ENCODE peak calls at places on chromosome 11, in ten cellular contexts. O is heart right ventricle, Q is K562, G is AG04450, C is tibial nerve, A is fibroblast of mammary gland, B is astrocyte of the spinal cord, T is foreskin fibroblast, Y is mammary epithelial cell, E is colonic mucosa. S is an unnamed sample.

GRCh38 chr11:19670030-19670761 is 42.4 kb upstream of the NAV2 start:
- DNase-seq in G (no peak), C (no peak), E (peak), Y (peak), T (peak), Q (no peak), B (peak), O (no peak), A (peak), S (no peak)

GRCh38 chr11:8699903-8700302 is 17.3 kb downstream of the RPL27A start:
- DNase-seq in Y (peak), E (no peak), B (peak), O (peak), T (peak), Q (no peak), G (no peak), C (no peak), A (peak), S (no peak)

GRCh38 chr11:66144000-66144678 is 74.1 kb downstream of the PACS1 start:
- DNase-seq in O (no peak), E (no peak), Q (no peak), T (no peak), B (no peak), A (no peak), C (no peak), G (no peak), Y (no peak), S (no peak)

GRCh38 chr11:101456812-101457211 is 127.0 kb downstream of the TRPC6 start:
- DNase-seq in G (no peak), T (peak), Q (no peak), O (no peak), Y (no peak), B (peak), A (peak), E (no peak), C (no peak), S (no peak)

GRCh38 chr11:119797137-119797611 is 68.2 kb upstream of the NECTIN1 start:
- DNase-seq in B (no peak), Y (no peak), E (no peak), A (no peak), O (no peak), T (no peak), C (no peak), G (no peak), Q (no peak), S (no peak)

GRCh38 chr11:132453411-132453810 is 1078.9 kb downstream of the OPCML start:
- DNase-seq in Q (no peak), Y (no peak), G (no peak), B (no peak), C (no peak), T (no peak), A (no peak), O (no peak), E (no peak), S (no peak)

GRCh38 chr11:130817608-130817944 is 98.7 kb downstream of the SNX19 start:
- DNase-seq in C (peak), Q (no peak), E (no peak), O (no peak), A (peak), T (peak), B (peak), G (peak), Y (peak), S (peak)

GRCh38 chr11:101446726-101447125 is 137.1 kb downstream of the TRPC6 start:
- DNase-seq in O (no peak), Y (no peak), E (no peak), A (no peak), B (no peak), Q (no peak), G (no peak), C (no peak), T (peak), S (no peak)

GRCh38 chr11:35725880-35726279 is 63.3 kb downstream of the TRIM44 start:
- DNase-seq in G (peak), E (no peak), B (peak), C (peak), T (peak), Q (no peak), O (no peak), A (peak), Y (peak), S (peak)

GRCh38 chr11:112965601-112966125 is 4.4 kb downstream of the NCAM1 start:
- DNase-seq in Y (no peak), T (no peak), C (no peak), O (no peak), Q (no peak), B (no peak), E (no peak), A (no peak), G (no peak), S (no peak)

GRCh38 chr11:18253222-18253621 is 4.8 kb upstream of the SAA2 start:
- DNase-seq in G (no peak), C (no peak), E (no peak), O (no peak), B (no peak), A (no peak), Q (no peak), Y (peak), T (no peak), S (no peak)

GRCh38 chr11:115317428-115318185 is 186.6 kb downstream of the CADM1 start:
- DNase-seq in E (no peak), Q (no peak), O (no peak), C (no peak), Y (no peak), B (no peak), T (no peak), A (no peak), G (no peak), S (no peak)

GRCh38 chr11:118283756-118284350 is 19.8 kb upstream of the MPZL2 start:
- DNase-seq in O (no peak), C (no peak), B (no peak), Y (no peak), T (no peak), G (no peak), A (no peak), Q (no peak), E (no peak), S (no peak)

GRCh38 chr11:120801801-120802689 is 221.9 kb upstream of the TBCEL start:
- DNase-seq in C (peak), E (peak), O (peak), B (peak), Q (peak), T (peak), A (peak), G (peak), Y (peak), S (peak)

GRCh38 chr11:70510106-70510505 is 111.8 kb downstream of the CTTN start:
- DNase-seq in Y (no peak), A (no peak), C (no peak), T (no peak), E (no peak), G (no peak), B (no peak), Q (no peak), O (no peak), S (no peak)

GRCh38 chr11:2526808-2527381 is 82.1 kb downstream of the KCNQ1 start:
- DNase-seq in Y (no peak), Q (peak), T (no peak), A (no peak), G (no peak), C (no peak), E (peak), O (peak), B (no peak), S (no peak)

GRCh38 chr11:103798029-103798428 is 238.4 kb upstream of the DDI1 start:
- DNase-seq in Q (no peak), T (peak), Y (no peak), C (no peak), O (no peak), E (no peak), B (peak), G (peak), A (peak), S (no peak)

GRCh38 chr11:64306876-64307622 is 1.7 kb downstream of the ESRRA start:
- DNase-seq in B (no peak), G (no peak), E (peak), Q (no peak), C (no peak), O (no peak), Y (no peak), T (peak), A (no peak), S (no peak)

GRCh38 chr11:88016392-88017020 is 158.7 kb downstream of the RAB38 start:
- DNase-seq in B (peak), E (peak), T (peak), Y (peak), A (peak), Q (peak), G (peak), O (no peak), C (peak), S (peak)

GRCh38 chr11:119700536-119701346 is 28.3 kb downstream of the NECTIN1 start:
- DNase-seq in Q (no peak), T (no peak), A (peak), Y (peak), E (no peak), G (no peak), C (no peak), O (no peak), B (no peak), S (no peak)

GRCh38 chr11:103877221-103877620 is 159.2 kb upstream of the DDI1 start:
- DNase-seq in C (no peak), B (peak), A (peak), Y (peak), E (no peak), T (peak), O (no peak), G (no peak), Q (no peak), S (no peak)

GRCh38 chr11:1503708-1504104 is 17.1 kb upstream of the MOB2 start:
- DNase-seq in T (no peak), E (no peak), Y (no peak), G (no peak), B (no peak), Q (no peak), C (no peak), A (no peak), O (peak), S (no peak)

GRCh38 chr11:14059491-14059890 is 97.0 kb downstream of the SPON1 start:
- DNase-seq in C (no peak), A (peak), Y (no peak), G (no peak), E (no peak), O (no peak), Q (no peak), B (no peak), T (peak), S (no peak)

GRCh38 chr11:112159098-112159761 is 4.7 kb downstream of the IL18 start:
- DNase-seq in O (no peak), T (no peak), A (no peak), B (no peak), E (no peak), C (no peak), G (no peak), Q (no peak), Y (peak), S (no peak)

GRCh38 chr11:6719588-6719987 is 36.4 kb upstream of the MRPL17 start:
- DNase-seq in C (no peak), E (no peak), A (peak), B (no peak), Q (no peak), T (no peak), O (no peak), G (no peak), Y (no peak), S (no peak)

GRCh38 chr11:43393765-43394355 is 35.1 kb downstream of the TTC17 start:
- DNase-seq in O (peak), E (peak), Y (no peak), T (no peak), Q (peak), B (no peak), C (no peak), G (no peak), A (peak), S (no peak)

GRCh38 chr11:17473071-17473744 is 3.4 kb downstream of the ABCC8 start:
- DNase-seq in Y (peak), Q (peak), A (no peak), G (no peak), E (no peak), O (no peak), B (no peak), T (peak), C (no peak), S (no peak)

GRCh38 chr11:63985812-63986155 is 454 bp upstream of the OTUB1 start:
- DNase-seq in T (peak), B (no peak), E (no peak), O (peak), C (no peak), A (no peak), Q (peak), Y (no peak), G (no peak), S (no peak)

GRCh38 chr11:45671246-45672171 is 6.1 kb upstream of the CHST1 start:
- DNase-seq in G (no peak), T (no peak), E (no peak), C (no peak), O (no peak), B (no peak), Q (no peak), Y (no peak), A (no peak), S (no peak)

GRCh38 chr11:80350541-80350940 is 909.7 kb upstream of the TENM4 start:
- DNase-seq in A (no peak), O (no peak), E (peak), T (no peak), Q (no peak), C (no peak), G (no peak), B (no peak), Y (no peak), S (no peak)

GRCh38 chr11:131827440-131827839 is 457.0 kb downstream of the NTM start:
- DNase-seq in O (no peak), G (no peak), B (no peak), E (no peak), A (no peak), T (no peak), Y (no peak), Q (no peak), C (no peak), S (no peak)

GRCh38 chr11:78595431-78596130 is 20.9 kb upstream of the NARS2 start:
- DNase-seq in B (no peak), C (no peak), E (no peak), A (no peak), O (no peak), Y (no peak), G (peak), Q (no peak), T (peak), S (no peak)

GRCh38 chr11:100930185-100930778 is 199.3 kb downstream of the PGR start:
- DNase-seq in Y (peak), A (peak), E (no peak), G (no peak), B (peak), Q (peak), T (peak), O (no peak), C (no peak), S (peak)

GRCh38 chr11:117230286-117230961 is 1.4 kb downstream of the PCSK7 start:
- DNase-seq in C (no peak), E (no peak), G (no peak), A (peak), T (no peak), O (no peak), B (peak), Y (peak), Q (no peak), S (no peak)

GRCh38 chr11:125075900-125076317 is 12.8 kb downstream of the SLC37A2 start:
- DNase-seq in E (no peak), Q (peak), T (peak), C (no peak), O (no peak), G (no peak), Y (peak), A (no peak), B (no peak), S (no peak)

GRCh38 chr11:75311858-75312288 is 39.6 kb downstream of the ARRB1 start:
- DNase-seq in E (peak), C (peak), O (peak), Y (no peak), G (no peak), B (peak), A (peak), T (peak), Q (no peak), S (no peak)

GRCh38 chr11:12089041-12089440 is 21.3 kb upstream of the MICAL2 start:
- DNase-seq in Q (no peak), O (no peak), C (no peak), B (no peak), E (no peak), T (no peak), G (no peak), Y (no peak), A (no peak), S (no peak)
- H3K4me3 ChIP-seq in Q (no peak), O (no peak), C (no peak), B (no peak), E (no peak), T (no peak), G (no peak), Y (no peak), A (no peak), S (no peak)

GRCh38 chr11:22426915-22427314 is 88.7 kb downstream of the SLC17A6 start:
- DNase-seq in Q (no peak), C (no peak), A (peak), E (no peak), Y (no peak), G (no peak), O (no peak), T (no peak), B (no peak), S (no peak)
- TF ChIP-seq CTCF in Q (no peak), C (no peak), A (peak), E (no peak), Y (no peak), G (peak), O (peak), T (peak), B (peak), S (peak)

DNA sequence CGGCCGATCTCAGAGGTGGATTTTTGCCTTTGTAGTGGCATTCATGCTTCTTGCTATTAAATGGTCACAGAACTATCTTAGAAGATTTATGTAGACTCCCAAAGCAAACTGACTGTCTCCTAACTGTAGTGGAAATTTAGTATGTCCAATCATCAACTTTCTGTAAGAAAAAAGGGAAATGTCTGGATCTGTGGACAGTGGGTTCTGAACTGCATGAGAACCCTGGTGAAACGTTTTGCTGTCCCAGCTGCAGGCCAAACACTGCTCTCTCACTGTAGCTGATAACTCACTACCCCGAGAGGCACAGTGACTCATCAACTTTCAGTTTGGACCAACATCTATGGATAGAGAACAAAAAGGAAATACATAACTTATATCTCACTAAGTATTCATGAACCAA is 387.1 kb downstream of the SOX6 start:
- DNase-seq in E (peak), B (peak), C (peak), Y (peak), T (peak), A (peak), G (peak), Q (peak), O (peak), S (peak)
- H3K4me3 ChIP-seq in E (no peak), B (no peak), C (peak), Y (peak), T (peak), A (no peak), G (no peak), Q (peak), O (peak), S (no peak)

DNA sequence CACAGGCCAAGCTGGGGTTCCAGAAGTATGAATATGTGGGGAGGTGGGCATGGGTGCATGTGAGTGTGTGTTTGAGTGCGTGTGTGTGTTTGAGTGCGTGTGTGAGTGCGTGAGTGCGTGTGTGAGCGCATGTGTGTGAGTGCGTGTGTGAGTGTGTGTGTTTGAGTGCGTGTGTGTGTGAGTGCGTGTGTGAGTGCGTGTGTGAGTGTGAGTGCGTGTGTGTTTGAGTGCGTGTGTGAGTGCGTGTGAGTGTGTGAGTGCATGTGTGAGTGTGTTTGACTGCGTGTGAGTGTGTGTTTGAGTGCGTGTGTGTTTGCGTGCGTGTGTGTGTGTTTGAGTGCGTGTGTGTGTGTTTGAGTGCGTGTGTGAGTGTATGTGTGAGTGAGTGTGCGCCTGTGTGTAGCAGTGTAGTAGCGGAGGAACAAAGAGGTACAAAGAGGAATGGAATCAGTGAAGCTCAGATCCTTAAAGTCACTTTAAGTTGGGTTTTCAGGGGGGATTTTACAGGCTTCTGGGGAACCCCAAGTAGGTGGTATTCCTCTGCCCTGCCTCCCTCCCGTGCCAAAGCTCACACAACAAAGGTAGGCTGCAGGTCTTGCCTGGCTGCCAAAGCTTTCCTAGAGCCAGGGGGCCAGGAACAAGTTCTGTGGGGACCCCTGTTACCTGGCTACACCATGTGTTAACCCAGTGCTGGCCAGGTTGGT is 137.1 kb downstream of the KIRREL3 start:
- DNase-seq in C (no peak), E (no peak), T (no peak), B (no peak), G (no peak), O (no peak), Y (no peak), A (no peak), Q (no peak), S (no peak)
- TF ChIP-seq CTCF in C (no peak), E (no peak), T (no peak), B (no peak), G (no peak), O (no peak), Y (no peak), A (no peak), Q (no peak), S (no peak)

GRCh38 chr11:67436459-67437081 is 912 bp downstream of the PTPRCAP start:
- DNase-seq in Y (no peak), O (no peak), T (peak), A (no peak), Q (peak), G (no peak), C (no peak), B (peak), E (no peak), S (no peak)

GRCh38 chr11:67435727-67436458 is 1.6 kb downstream of the PTPRCAP start:
- DNase-seq in T (no peak), E (no peak), G (no peak), B (no peak), Y (no peak), O (no peak), A (no peak), C (no peak), Q (no peak), S (no peak)

GRCh38 chr11:67434395-67434881 is 3.0 kb downstream of the PTPRCAP start:
- DNase-seq in A (no peak), B (no peak), G (no peak), E (no peak), Q (no peak), Y (no peak), T (no peak), O (no peak), C (no peak), S (no peak)

GRCh38 chr11:67433536-67434394 is 3.7 kb downstream of the PTPRCAP start:
- DNase-seq in B (no peak), G (no peak), T (no peak), O (no peak), Q (no peak), E (no peak), C (no peak), A (no peak), Y (no peak), S (no peak)

DNA sequence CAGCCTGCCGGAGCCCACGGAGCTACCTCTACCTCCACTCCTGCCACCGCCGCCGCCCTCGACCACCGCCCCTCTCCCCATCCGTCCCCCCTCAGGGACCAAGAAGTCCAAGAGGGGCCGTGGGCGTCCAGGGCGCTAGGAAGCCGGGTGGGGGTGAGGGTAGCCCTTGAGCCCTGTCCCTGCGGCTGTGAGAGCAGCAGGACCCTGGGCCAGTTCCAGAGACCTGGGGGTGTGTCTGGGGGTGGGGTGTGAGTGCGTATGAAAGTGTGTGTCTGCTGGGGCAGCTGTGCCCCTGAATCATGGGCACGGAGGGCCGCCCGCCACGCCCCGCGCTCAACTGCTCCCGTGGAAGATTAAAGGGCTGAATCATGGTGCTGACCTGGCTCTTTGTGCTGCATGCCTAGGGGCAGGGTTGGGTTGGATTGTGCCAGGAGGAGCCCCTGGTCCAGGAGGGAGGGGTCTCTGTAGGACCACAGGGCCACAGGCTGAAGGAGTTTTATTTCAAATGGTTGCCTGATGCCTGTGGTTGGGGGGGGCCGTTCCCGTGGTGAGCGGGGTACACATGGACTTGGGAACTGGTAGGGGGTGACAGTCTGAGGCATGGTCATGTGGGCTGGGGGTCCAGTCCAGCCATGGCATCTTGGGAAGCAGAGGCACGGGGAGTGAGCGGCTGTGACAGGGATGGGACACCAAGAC is 2.3 kb downstream of the PTPRCAP start:
- DNase-seq in C (no peak), E (no peak), G (no peak), O (no peak), Y (no peak), A (no peak), B (no peak), T (no peak), Q (no peak), S (no peak)
- H3K4me3 ChIP-seq in C (no peak), E (peak), G (no peak), O (no peak), Y (no peak), A (no peak), B (no peak), T (no peak), Q (no peak), S (no peak)